ENCODE peak calls at places on chromosomes 12 and 14, in six cellular contexts. P is adrenal gland, Y is A549, E is Peyer's patch, F is RWPE2, A is fibroblast of lung. O is an unnamed sample.
A peak's percentile ranks its signal among the peaks of the same experiment; 100 is the strongest.

GRCh38 chr12:84336231-84336630 is 576.4 kb downstream of the SLC6A15 start:
- DNase-seq in P (no peak), Y (no peak), E (no peak), F (no peak), A (no peak), O (no peak)

GRCh38 chr14:74293621-74294020 is 9.1 kb downstream of the ABCD4 start:
- DNase-seq in P (no peak), Y (no peak), E (no peak), F (no peak), A (no peak), O (no peak)

GRCh38 chr14:40362856-40363255 is 930.6 kb upstream of the FBXO33 start:
- DNase-seq in P (no peak), Y (no peak), E (no peak), F (no peak), A (no peak), O (no peak)

GRCh38 chr12:100823988-100824387 is 29.4 kb downstream of the ANO4 start:
- DNase-seq in P (no peak), Y (no peak), E (no peak), F (no peak), A (peak; percentile 5), O (no peak)

GRCh38 chr12:76942276-76942675 is 63.5 kb upstream of the CSRP2 start:
- DNase-seq in P (no peak), Y (no peak), E (no peak), F (no peak), A (peak; percentile 66), O (no peak)

GRCh38 chr14:55864890-55865655 is 253.1 kb upstream of the PELI2 start:
- DNase-seq in P (no peak), Y (no peak), E (no peak), F (no peak), A (no peak), O (no peak)

GRCh38 chr14:50836515-50836914 is 5.6 kb upstream of the NIN start:
- DNase-seq in P (no peak), Y (no peak), E (no peak), F (no peak), A (no peak), O (no peak)

GRCh38 chr14:100573009-100573756 is 14.0 kb downstream of the BEGAIN start:
- DNase-seq in P (no peak), Y (no peak), E (no peak), F (no peak), A (no peak), O (no peak)

GRCh38 chr14:103045387-103045869 is 11.9 kb downstream of the CDC42BPB start:
- DNase-seq in P (no peak), Y (no peak), E (no peak), F (peak; percentile 38), A (no peak), O (no peak)

GRCh38 chr12:132788375-132789098 is 26.9 kb upstream of the ANKLE2 start:
- DNase-seq in P (no peak), Y (no peak), E (no peak), F (no peak), A (no peak), O (no peak)

GRCh38 chr12:96720363-96720705 is 186.7 kb upstream of the NEDD1 start:
- DNase-seq in P (peak; percentile 5), Y (peak; percentile 27), E (no peak), F (no peak), A (no peak), O (no peak)

GRCh38 chr12:120870415-120870814 is 33.7 kb downstream of the SPPL3 start:
- DNase-seq in P (no peak), Y (no peak), E (no peak), F (no peak), A (no peak), O (no peak)

GRCh38 chr14:90388437-90388836 is 8.4 kb upstream of the CALM1 start:
- DNase-seq in P (peak; percentile 65), Y (peak; percentile 79), E (no peak), F (peak; percentile 73), A (peak; percentile 86), O (no peak)

GRCh38 chr14:105187935-105188524 is 6.9 kb upstream of the NUDT14 start:
- DNase-seq in P (no peak), Y (peak; percentile 53), E (peak; percentile 84), F (no peak), A (no peak), O (peak; percentile 80)

GRCh38 chr12:58346032-58346632 is 404.8 kb downstream of the ATP23 start:
- DNase-seq in P (no peak), Y (peak; percentile 46), E (no peak), F (no peak), A (peak; percentile 76), O (no peak)

GRCh38 chr14:81394739-81395138 is 5.4 kb downstream of the STON2 start:
- DNase-seq in P (no peak), Y (no peak), E (no peak), F (no peak), A (no peak), O (no peak)

GRCh38 chr14:66758031-66758613 is 250.2 kb downstream of the GPHN start:
- DNase-seq in P (no peak), Y (no peak), E (no peak), F (no peak), A (no peak), O (no peak)

GRCh38 chr14:85533821-85534271 is 3.9 kb downstream of the FLRT2 start:
- DNase-seq in P (no peak), Y (no peak), E (no peak), F (peak; percentile 69), A (peak; percentile 15), O (no peak)

GRCh38 chr12:48985475-48985897 is 7.4 kb downstream of the WNT1 start:
- DNase-seq in P (no peak), Y (no peak), E (no peak), F (peak; percentile 43), A (no peak), O (peak; percentile 56)

GRCh38 chr14:35339761-35340406 is 47.7 kb downstream of the PSMA6 start:
- DNase-seq in P (peak; percentile 48), Y (no peak), E (no peak), F (no peak), A (no peak), O (no peak)

DNA sequence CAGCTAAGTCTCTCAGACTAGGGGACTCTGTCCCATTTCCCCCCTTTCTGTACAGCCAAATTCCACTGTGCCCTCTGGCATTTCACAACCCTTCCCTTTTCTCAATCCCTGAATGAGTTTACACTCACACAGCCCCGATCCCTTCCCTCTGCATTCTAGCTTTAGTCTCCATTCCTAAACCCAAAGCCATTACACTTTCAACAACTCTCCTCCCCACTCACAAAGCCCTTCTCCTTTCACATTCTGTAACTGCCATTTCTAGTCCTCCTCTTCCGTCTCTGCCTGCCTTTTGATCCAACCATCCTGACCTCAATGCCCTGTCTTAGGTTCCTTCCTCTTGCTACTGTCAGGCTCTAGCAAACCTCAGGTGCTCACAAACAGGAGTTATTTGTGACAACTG is 3.6 kb downstream of the ZFHX2 start:
- DNase-seq in P (no peak), Y (no peak), E (no peak), F (no peak), A (no peak), O (no peak)
- H3K4me1 ChIP-seq in P (peaks cover 23% of the 10 kb centered on the region), Y (peaks cover 4% of the 10 kb centered on the region), E (no peaks in the 10 kb centered on the region), F (no peaks in the 10 kb centered on the region), A (no peaks in the 10 kb centered on the region), O (peaks cover 3% of the 10 kb centered on the region)

DNA sequence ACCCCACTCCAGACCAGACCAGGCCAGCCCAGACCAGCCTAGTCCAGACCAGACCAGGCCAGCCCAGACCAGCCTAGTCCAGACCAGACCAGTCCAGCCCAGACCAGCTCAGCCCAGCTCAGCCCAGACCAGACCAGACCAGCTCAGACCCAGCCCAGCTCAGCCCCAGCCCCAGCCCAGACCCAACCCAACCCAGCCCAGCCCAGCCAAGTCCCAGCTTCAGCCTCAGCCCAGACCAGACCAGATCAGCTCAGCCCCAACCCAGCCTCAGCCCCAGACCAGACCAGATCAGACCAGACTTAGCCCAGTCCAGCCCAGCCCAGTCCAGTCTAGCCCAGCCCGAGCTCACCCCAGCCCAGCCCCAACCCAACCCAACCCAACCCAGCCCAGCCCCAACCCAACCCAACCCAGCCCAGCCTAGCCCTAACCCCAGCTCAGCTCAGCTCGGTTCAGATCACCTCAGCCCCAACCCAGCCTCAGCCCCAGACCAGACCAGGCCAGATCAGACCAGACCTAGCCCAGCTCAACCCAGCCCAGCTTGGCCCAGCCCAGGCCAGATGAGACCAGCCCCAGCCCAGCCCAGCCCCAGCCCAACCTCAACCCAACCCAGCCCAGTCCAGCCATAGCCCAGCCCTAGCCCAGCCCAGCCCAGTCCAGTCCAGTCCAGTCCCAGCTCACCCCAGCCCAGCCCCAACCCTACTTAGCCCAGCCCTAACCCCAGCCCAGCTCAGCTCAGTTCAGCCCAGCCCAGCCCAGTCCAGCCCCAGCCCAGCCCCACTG is 204.7 kb downstream of the BCL11B start:
- DNase-seq in P (no peak), Y (no peak), E (no peak), F (no peak), A (no peak), O (no peak)
- H3K4me1 ChIP-seq in P (no peaks in the 10 kb centered on the region), Y (peaks cover 14% of the 10 kb centered on the region), E (peaks cover 4% of the 10 kb centered on the region), F (peaks cover 16% of the 10 kb centered on the region), A (no peaks in the 10 kb centered on the region), O (no peaks in the 10 kb centered on the region)

GRCh38 chr12:27014085-27014858 is at the start of gene TM7SF3:
- DNase-seq in P (peak; percentile 95), Y (peak; percentile 89), E (peak; percentile 96), F (peak; percentile 78), A (peak; percentile 86), O (peak; percentile 98)

GRCh38 chr12:27012239-27012981 is 1.8 kb downstream of the TM7SF3 start:
- DNase-seq in P (no peak), Y (no peak), E (no peak), F (no peak), A (no peak), O (peak; percentile 43)

GRCh38 chr12:27012982-27013255 is 1.3 kb downstream of the TM7SF3 start:
- DNase-seq in P (no peak), Y (no peak), E (no peak), F (no peak), A (no peak), O (no peak)

GRCh38 chr12:27014859-27015729 is 910 bp upstream of the TM7SF3 start:
- DNase-seq in P (peak; percentile 36), Y (peak; percentile 16), E (no peak), F (no peak), A (no peak), O (no peak)

GRCh38 chr12:27013606-27014084 is 539 bp downstream of the TM7SF3 start:
- DNase-seq in P (peak; percentile 26), Y (peak; percentile 40), E (no peak), F (no peak), A (peak; percentile 48), O (no peak)
- H3K4me1 ChIP-seq in P (peaks cover 55% of the 10 kb centered on the region), Y (peaks cover 35% of the 10 kb centered on the region), E (no peaks in the 10 kb centered on the region), F (peaks cover 8% of the 10 kb centered on the region), A (peaks cover 2% of the 10 kb centered on the region), O (peaks cover 12% of the 10 kb centered on the region)

GRCh38 chr12:99649551-99649950 is 2.0 kb downstream of the GARIN6 start:
- DNase-seq in P (no peak), Y (no peak), E (no peak), F (no peak), A (no peak), O (no peak)

GRCh38 chr12:99644629-99645028 is 2.9 kb upstream of the GARIN6 start:
- DNase-seq in P (no peak), Y (no peak), E (no peak), F (no peak), A (no peak), O (no peak)

GRCh38 chr12:99647453-99647852 is at the start of gene GARIN6:
- DNase-seq in P (no peak), Y (no peak), E (no peak), F (no peak), A (no peak), O (no peak)

DNA sequence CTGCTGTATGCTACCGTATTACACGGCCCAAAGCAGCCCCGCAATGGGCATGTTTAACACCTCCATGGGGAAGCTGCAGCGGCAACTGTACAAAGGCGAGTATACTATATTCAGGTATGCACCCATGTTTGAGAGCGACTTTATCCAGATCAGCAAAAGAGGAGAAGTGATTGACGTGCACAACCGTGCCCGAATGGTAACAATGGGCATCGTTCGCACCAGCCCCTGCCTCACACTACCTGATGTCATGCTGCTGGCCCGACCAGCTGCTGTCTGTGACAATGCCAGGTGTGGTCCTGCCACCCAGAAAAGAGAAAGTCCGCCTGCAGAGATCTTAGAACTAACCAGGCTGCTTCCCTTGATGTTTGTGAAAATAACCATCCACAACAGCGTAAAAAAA is 630 bp downstream of the GARIN6 start:
- DNase-seq in P (no peak), Y (no peak), E (peak; percentile 15), F (no peak), A (no peak), O (no peak)
- H3K4me1 ChIP-seq in P (no peaks in the 10 kb centered on the region), Y (no peaks in the 10 kb centered on the region), E (no peaks in the 10 kb centered on the region), F (no peaks in the 10 kb centered on the region), A (no peaks in the 10 kb centered on the region), O (no peaks in the 10 kb centered on the region)